ENCODE peak calls at places on chromosomes 3 and 15, in five cellular contexts. L is HEK293T, D is epithelial cell of esophagus, Z is GM03348, A is PC-9. P is an unnamed sample.

GRCh38 chr15:49877871-49878511 is 241.0 kb downstream of the ATP8B4 start:
- DNase-seq in D (no peak), Z (peak), L (no peak), A (no peak), P (no peak)

GRCh38 chr15:100031665-100032357 is 298.6 kb upstream of the LYSMD4 start:
- DNase-seq in L (no peak), Z (no peak), A (no peak), D (no peak), P (no peak)

GRCh38 chr3:39292961-39293360 is 13.1 kb upstream of the CX3CR1 start:
- DNase-seq in L (no peak), D (no peak), A (no peak), Z (no peak), P (no peak)

GRCh38 chr3:107128942-107129341 is 248.3 kb upstream of the CCDC54 start:
- DNase-seq in A (no peak), D (no peak), L (no peak), Z (no peak), P (no peak)

GRCh38 chr3:42991369-42992315 is 12.5 kb downstream of the GASK1A start:
- DNase-seq in D (no peak), A (no peak), Z (no peak), L (no peak), P (no peak)

GRCh38 chr3:39106281-39107055 is 959 bp downstream of the GORASP1 start:
- DNase-seq in Z (peak), D (peak), L (no peak), A (no peak), P (no peak)

GRCh38 chr15:49168026-49168425 is 2.0 kb upstream of the GALK2 start:
- DNase-seq in D (no peak), A (no peak), L (no peak), Z (peak), P (no peak)

GRCh38 chr3:109336272-109336957 is 931 bp downstream of the DPPA4 start:
- DNase-seq in A (no peak), D (peak), L (no peak), Z (peak), P (no peak)

GRCh38 chr15:38512901-38513300 is 51.7 kb downstream of the RASGRP1 start:
- DNase-seq in D (no peak), A (no peak), L (no peak), Z (no peak), P (no peak)

GRCh38 chr3:197478746-197479668 is 76.8 kb downstream of the BDH1 start:
- DNase-seq in A (peak), D (peak), Z (peak), L (no peak), P (no peak)

GRCh38 chr3:170359178-170359704 is 1.7 kb downstream of the SKIL start:
- DNase-seq in D (no peak), A (no peak), Z (no peak), L (no peak), P (no peak)

GRCh38 chr15:85472349-85472748 is 91.9 kb downstream of the AKAP13 start:
- DNase-seq in D (no peak), L (no peak), Z (no peak), A (no peak), P (no peak)

GRCh38 chr3:185820973-185821758 is 3.7 kb downstream of the IGF2BP2 start:
- DNase-seq in D (peak), L (no peak), A (no peak), Z (peak), P (no peak)

GRCh38 chr3:8575364-8576104 is 69.1 kb downstream of the SSUH2 start:
- DNase-seq in L (no peak), Z (no peak), D (peak), A (no peak), P (no peak)

GRCh38 chr15:62105266-62105665 is 38.5 kb downstream of the C2CD4A start:
- DNase-seq in Z (no peak), A (no peak), L (no peak), D (no peak), P (no peak)

GRCh38 chr3:117853923-117854322 is 1144.3 kb downstream of the TUSC7 start:
- DNase-seq in L (peak), A (no peak), D (peak), Z (peak), P (no peak)

GRCh38 chr3:180275176-180275575 is 238.4 kb upstream of the PEX5L start:
- DNase-seq in A (no peak), D (no peak), L (no peak), Z (peak), P (no peak)

GRCh38 chr3:82618594-82618993 is 857.1 kb upstream of the GBE1 start:
- DNase-seq in D (no peak), A (no peak), Z (no peak), L (no peak), P (no peak)

GRCh38 chr3:106458952-106459351 is 590.1 kb upstream of the CBLB start:
- DNase-seq in A (no peak), Z (no peak), D (no peak), L (no peak), P (no peak)

GRCh38 chr3:194540268-194540937 is 53.6 kb upstream of the ATP13A3 start:
- DNase-seq in D (no peak), L (no peak), Z (peak), A (no peak), P (no peak)

GRCh38 chr15:89778861-89779260 is 2.7 kb downstream of the MESP2 start:
- DNase-seq in Z (no peak), A (no peak), L (no peak), D (no peak), P (no peak)

GRCh38 chr3:4980229-4981159 is 1.3 kb downstream of the BHLHE40 start:
- DNase-seq in Z (peak), D (peak), A (peak), L (peak), P (no peak)

GRCh38 chr3:72171461-72171860 is 386.5 kb upstream of the PROK2 start:
- DNase-seq in L (no peak), A (no peak), Z (peak), D (no peak), P (no peak)

P was measured in NT2/D1.